ENCODE peak calls at places on chromosomes 6 and 20, in eight cellular contexts. Y is Kasumi-1, H is Ammon's horn, B is mucosa of gallbladder, D is HFF-Myc, N is esophagus squamous epithelium, C is lower lobe of right lung, K is renal cortical epithelial cell. G is an unnamed sample.

GRCh38 chr6:24228681-24229255 is 102.8 kb downstream of the NRSN1 start:
- DNase-seq in Y (peak), H (no peak), B (no peak), D (no peak), N (no peak), C (no peak), K (peak), G (no peak)

GRCh38 chr20:59151391-59151790 is 12.2 kb upstream of the ZNF831 start:
- DNase-seq in Y (no peak), H (no peak), B (no peak), D (no peak), N (no peak), C (no peak), K (no peak), G (no peak)

GRCh38 chr6:34386316-34387137 is 5.9 kb downstream of the NUDT3 start:
- DNase-seq in Y (no peak), H (no peak), B (no peak), D (no peak), N (no peak), C (no peak), K (peak), G (no peak)

GRCh38 chr6:167455371-167455770 is 130.5 kb downstream of the TTLL2 start:
- DNase-seq in Y (no peak), H (no peak), B (no peak), D (no peak), N (no peak), C (no peak), K (no peak), G (no peak)

GRCh38 chr6:43842964-43843645 is 73.1 kb downstream of the VEGFA start:
- DNase-seq in Y (no peak), H (no peak), B (no peak), D (no peak), N (no peak), C (no peak), K (no peak), G (no peak)

GRCh38 chr20:60297649-60298048 is 339.4 kb downstream of the CDH26 start:
- DNase-seq in Y (no peak), H (no peak), B (peak), D (no peak), N (no peak), C (no peak), K (no peak), G (no peak)

GRCh38 chr6:139858444-139858843 is 484.0 kb upstream of the CITED2 start:
- DNase-seq in Y (no peak), H (no peak), B (peak), D (no peak), N (no peak), C (no peak), K (no peak), G (no peak)

GRCh38 chr6:132298344-132298949 is 102.8 kb downstream of the MOXD1 start:
- DNase-seq in Y (peak), H (peak), B (peak), D (no peak), N (no peak), C (no peak), K (peak), G (peak)

GRCh38 chr20:43799150-43799711 is 72.4 kb upstream of the GTSF1L start:
- DNase-seq in Y (no peak), H (peak), B (no peak), D (no peak), N (no peak), C (no peak), K (no peak), G (peak)

GRCh38 chr20:33995053-33995816 is 1.5 kb downstream of the RALY start:
- DNase-seq in Y (peak), H (peak), B (no peak), D (no peak), N (no peak), C (no peak), K (peak), G (no peak)

GRCh38 chr20:34302312-34302722 is 838 bp downstream of the AHCY start:
- DNase-seq in Y (peak), H (no peak), B (no peak), D (no peak), N (no peak), C (no peak), K (peak), G (peak)